ENCODE peak calls at places on chromosomes 6 and 20, in ten cellular contexts. Q, Z, M, R, I, V, J, W, B and P are unnamed samples.

GRCh38 chr6:11292837-11293236 is 60.4 kb upstream of the NEDD9 start:
- DNase-seq in Q (no peak), Z (no peak), M (no peak), R (no peak), I (no peak), V (no peak), J (no peak), W (no peak), B (no peak), P (no peak)

GRCh38 chr20:43446361-43446879 is 11.3 kb upstream of the SRSF6 start:
- DNase-seq in Q (no peak), Z (no peak), M (no peak), R (no peak), I (no peak), V (no peak), J (peak; percentile 39), W (no peak), B (no peak), P (no peak)

GRCh38 chr6:25089442-25089841 is 153.7 kb upstream of the RIPOR2 start:
- DNase-seq in Q (no peak), Z (no peak), M (peak; percentile 53), R (peak; percentile 46), I (no peak), V (no peak), J (peak; percentile 49), W (no peak), B (no peak), P (no peak)

GRCh38 chr6:119119989-119120388 is 41.5 kb upstream of the FAM184A start:
- DNase-seq in Q (no peak), Z (no peak), M (no peak), R (peak; percentile 90), I (peak; percentile 86), V (no peak), J (peak; percentile 89), W (no peak), B (no peak), P (no peak)

GRCh38 chr6:91645811-91646210 is 1058.9 kb upstream of the MAP3K7 start:
- DNase-seq in Q (no peak), Z (no peak), M (no peak), R (no peak), I (no peak), V (no peak), J (no peak), W (no peak), B (no peak), P (no peak)

GRCh38 chr6:6878921-6879585 is 228.7 kb upstream of the RREB1 start:
- DNase-seq in Q (no peak), Z (no peak), M (no peak), R (no peak), I (peak; percentile 28), V (no peak), J (no peak), W (no peak), B (no peak), P (no peak)

GRCh38 chr20:29878281-29878741 is 1379.2 kb upstream of the DEFB115 start:
- DNase-seq in Q (no peak), Z (no peak), M (peak; percentile 94), R (peak; percentile 12), I (peak; percentile 2), V (peak; percentile 11), J (peak; percentile 49), W (peak; percentile 59), B (peak; percentile 57), P (peak; percentile 56)

GRCh38 chr6:33566182-33567084 is 13.6 kb downstream of the BAK1 start:
- DNase-seq in Q (no peak), Z (no peak), M (no peak), R (no peak), I (peak; percentile 37), V (no peak), J (peak; percentile 57), W (no peak), B (no peak), P (no peak)

GRCh38 chr20:46264391-46265266 is 43.7 kb downstream of the CDH22 start:
- DNase-seq in Q (no peak), Z (no peak), M (no peak), R (no peak), I (no peak), V (no peak), J (no peak), W (no peak), B (no peak), P (no peak)

GRCh38 chr6:159094444-159095252 is 49.9 kb upstream of the TAGAP start:
- DNase-seq in Q (no peak), Z (peak; percentile 32), M (no peak), R (no peak), I (no peak), V (peak; percentile 73), J (no peak), W (no peak), B (no peak), P (no peak)

GRCh38 chr20:3741846-3742458 is 9.5 kb downstream of the HSPA12B start:
- DNase-seq in Q (no peak), Z (no peak), M (no peak), R (no peak), I (no peak), V (no peak), J (no peak), W (no peak), B (no peak), P (peak; percentile 13)

GRCh38 chr6:12420626-12421025 is 130.5 kb downstream of the EDN1 start:
- DNase-seq in Q (no peak), Z (no peak), M (no peak), R (no peak), I (no peak), V (no peak), J (peak; percentile 68), W (peak; percentile 47), B (no peak), P (no peak)

GRCh38 chr6:116963972-116964371 is 86.9 kb downstream of the RFX6 start:
- DNase-seq in Q (no peak), Z (no peak), M (no peak), R (no peak), I (no peak), V (no peak), J (no peak), W (no peak), B (no peak), P (peak; percentile 74)

GRCh38 chr6:52500268-52501129 is 76.4 kb downstream of the TRAM2 start:
- DNase-seq in Q (peak; percentile 59), Z (no peak), M (no peak), R (no peak), I (no peak), V (no peak), J (no peak), W (no peak), B (no peak), P (no peak)

GRCh38 chr6:52498538-52499017 is 78.3 kb downstream of the TRAM2 start:
- DNase-seq in Q (no peak), Z (no peak), M (no peak), R (no peak), I (no peak), V (peak; percentile 89), J (no peak), W (peak; percentile 69), B (no peak), P (no peak)

GRCh38 chr6:52499026-52499425 is 77.8 kb downstream of the TRAM2 start:
- DNase-seq in Q (no peak), Z (no peak), M (no peak), R (peak; percentile 68), I (peak; percentile 39), V (no peak), J (peak; percentile 72), W (no peak), B (no peak), P (no peak)

GRCh38 chr6:52497652-52498408 is 77.7 kb downstream of the EFHC1 start:
- DNase-seq in Q (peak; percentile 46), Z (no peak), M (no peak), R (peak; percentile 61), I (peak; percentile 58), V (peak; percentile 96), J (peak; percentile 58), W (no peak), B (no peak), P (no peak)

GRCh38 chr6:52499681-52500239 is 77.1 kb downstream of the TRAM2 start:
- DNase-seq in Q (peak; percentile 53), Z (no peak), M (no peak), R (no peak), I (no peak), V (no peak), J (no peak), W (no peak), B (no peak), P (no peak)
- H3K4me3 ChIP-seq in Q (peak overlapping the region; percentile 22), Z (no peak overlapping the region), M (no peak overlapping the region), R (no peak overlapping the region), I (no peak overlapping the region), V (no peak overlapping the region), J (no peak overlapping the region), W (no peak overlapping the region), B (no peak overlapping the region), P (no peak overlapping the region)

DNA sequence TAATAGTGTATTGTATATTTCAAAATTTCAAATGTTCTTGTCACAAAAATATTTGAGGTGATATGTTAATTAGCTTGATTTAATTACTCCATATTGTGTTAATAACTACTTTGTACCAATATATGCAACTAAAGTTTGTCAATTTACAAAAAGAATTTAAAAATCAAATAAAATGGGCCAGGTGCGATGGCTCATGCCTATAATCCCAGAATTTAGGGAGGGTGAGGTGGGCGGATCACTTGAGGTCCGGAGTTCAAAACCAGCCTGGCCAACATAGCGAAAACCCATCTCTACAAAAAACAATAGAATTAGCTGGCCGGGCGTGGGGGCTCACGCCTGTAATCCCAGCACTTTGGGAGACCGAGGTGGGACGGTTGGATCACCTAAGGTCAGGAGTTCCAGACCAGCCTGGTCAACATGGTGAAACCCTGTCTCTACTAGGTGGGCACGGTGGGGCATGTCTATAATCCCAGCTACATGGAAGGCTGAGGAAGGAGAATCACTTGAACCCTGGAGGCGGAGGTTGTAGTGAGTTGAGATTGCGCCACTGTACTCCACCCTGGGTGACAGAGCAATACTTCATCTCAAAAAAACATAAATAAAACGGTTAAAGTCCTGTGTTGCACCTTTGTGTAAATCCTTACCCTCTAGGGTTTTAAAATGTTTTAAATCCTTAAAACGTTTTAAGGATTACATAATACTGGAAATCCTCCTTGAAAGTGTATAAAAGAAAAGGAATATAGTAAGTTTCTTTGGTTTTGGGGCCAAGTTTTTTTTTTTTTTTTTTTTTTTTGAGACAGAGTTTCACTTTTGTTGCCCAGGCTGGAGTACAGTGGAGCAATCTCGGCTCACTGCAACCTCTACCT is 4.0 kb downstream of the HSPA1B start:
- DNase-seq in Q (no peak), Z (no peak), M (no peak), R (no peak), I (no peak), V (no peak), J (peak; percentile 15), W (no peak), B (no peak), P (no peak)
- H3K4me3 ChIP-seq in Q (peak overlapping the region; percentile 84), Z (no peak overlapping the region), M (peak overlapping the region; percentile 79), R (peak overlapping the region; percentile 71), I (peak overlapping the region; percentile 35), V (peak overlapping the region; percentile 83), J (peak overlapping the region; percentile 81), W (no peak overlapping the region), B (no peak overlapping the region), P (no peak overlapping the region)

GRCh38 chr6:56842602-56843475 is 112.1 kb upstream of the BEND6 start:
- DNase-seq in Q (peak; percentile 39), Z (no peak), M (no peak), R (peak; percentile 56), I (peak; percentile 61), V (peak; percentile 52), J (peak; percentile 76), W (no peak), B (no peak), P (no peak)
- H3K4me3 ChIP-seq in Q (peak overlapping the region; percentile 78), Z (peak overlapping the region; percentile 34), M (peak overlapping the region; percentile 88), R (peak overlapping the region; percentile 72), I (peak overlapping the region; percentile 59), V (peak overlapping the region; percentile 89), J (peak overlapping the region; percentile 95), W (peak overlapping the region; percentile 63), B (peak overlapping the region; percentile 4), P (peak overlapping the region; percentile 7)

GRCh38 chr20:63470410-63470809 is 2.0 kb downstream of the KCNQ2 start:
- DNase-seq in Q (no peak), Z (no peak), M (no peak), R (no peak), I (no peak), V (no peak), J (no peak), W (no peak), B (no peak), P (no peak)
- H3K4me3 ChIP-seq in Q (no peak overlapping the region), Z (no peak overlapping the region), M (no peak overlapping the region), R (no peak overlapping the region), I (no peak overlapping the region), V (no peak overlapping the region), J (no peak overlapping the region), W (no peak overlapping the region), B (no peak overlapping the region), P (no peak overlapping the region)